ENCODE peak calls at places on chromosomes 6 and 20, in six cellular contexts. E is spleen, L is IMR-90, Q is SJCRH30, A is HL-60, K is mesendoderm. O is an unnamed sample.

GRCh38 chr6:111951439-111952140 is 78.3 kb upstream of the FYN start:
- DNase-seq in K (no peak), A (no peak), E (no peak), Q (peak; percentile 22), L (no peak), O (no peak)

GRCh38 chr20:24118781-24119175 is 130.2 kb upstream of the GGTLC1 start:
- DNase-seq in K (no peak), L (no peak), E (no peak), A (no peak), Q (no peak), O (peak; percentile 48)

GRCh38 chr20:23245553-23246128 is 105.0 kb upstream of the NXT1 start:
- DNase-seq in K (peak; percentile 79), E (peak; percentile 88), A (peak; percentile 82), Q (peak; percentile 41), L (peak; percentile 33), O (peak; percentile 89)

GRCh38 chr20:63049561-63050221 is 42.9 kb upstream of the BHLHE23 start:
- DNase-seq in K (no peak), Q (no peak), A (no peak), L (no peak), E (peak; percentile 61), O (no peak)

GRCh38 chr6:88587158-88587537 is 376.3 kb downstream of the RNGTT start:
- DNase-seq in A (no peak), L (no peak), K (no peak), Q (no peak), E (no peak), O (no peak)

GRCh38 chr6:80338201-80338836 is 231.8 kb downstream of the BCKDHB start:
- DNase-seq in E (peak; percentile 88), K (peak; percentile 83), A (peak; percentile 51), Q (peak; percentile 52), L (peak; percentile 54), O (peak; percentile 94)

GRCh38 chr6:89161326-89162046 is 15.6 kb downstream of the PM20D2 start:
- DNase-seq in Q (peak; percentile 39), A (no peak), E (no peak), L (peak; percentile 50), K (peak; percentile 74), O (peak; percentile 76)

GRCh38 chr6:41894366-41895299 is 542 bp downstream of the USP49 start:
- DNase-seq in A (no peak), E (no peak), L (no peak), Q (no peak), K (peak; percentile 49), O (peak; percentile 75)

GRCh38 chr20:18052856-18053255 is 4.9 kb downstream of the OVOL2 start:
- DNase-seq in K (no peak), L (no peak), E (no peak), Q (no peak), A (no peak), O (no peak)

GRCh38 chr6:15715851-15716250 is 53.0 kb upstream of the DTNBP1 start:
- DNase-seq in E (no peak), K (no peak), L (no peak), Q (no peak), A (no peak), O (no peak)

GRCh38 chr6:109743739-109744138 is 52.6 kb downstream of the FIG4 start:
- DNase-seq in Q (no peak), E (no peak), L (peak; percentile 87), K (no peak), A (no peak), O (no peak)

GRCh38 chr6:797479-798077 is 104.6 kb upstream of the EXOC2 start:
- DNase-seq in A (no peak), K (peak; percentile 47), Q (peak; percentile 46), L (peak; percentile 67), E (no peak), O (peak; percentile 73)

GRCh38 chr6:79076881-79077641 is 993 bp downstream of the PHIP start:
- DNase-seq in Q (peak; percentile 89), L (peak; percentile 95), A (peak; percentile 54), E (peak; percentile 97), K (peak; percentile 96), O (peak; percentile 95)

GRCh38 chr20:57414867-57415592 is 23.8 kb downstream of the RBM38 start:
- DNase-seq in Q (peak; percentile 57), A (no peak), E (peak; percentile 68), K (no peak), L (peak; percentile 28), O (no peak)

GRCh38 chr6:33116881-33117711 is 41.3 kb downstream of the HLA-DPB1 start:
- DNase-seq in A (no peak), E (peak; percentile 75), L (no peak), Q (no peak), K (peak; percentile 72), O (peak; percentile 79)

GRCh38 chr6:16244869-16245451 is 6.6 kb downstream of the GMPR start:
- DNase-seq in K (peak; percentile 68), Q (no peak), L (peak; percentile 51), A (no peak), E (no peak), O (no peak)

GRCh38 chr20:63026582-63027424 is 20.0 kb upstream of the BHLHE23 start:
- DNase-seq in E (peak; percentile 62), A (no peak), K (no peak), L (no peak), Q (no peak), O (no peak)

GRCh38 chr6:159520002-159520401 is 173.0 kb downstream of the SOD2 start:
- DNase-seq in Q (no peak), E (no peak), K (no peak), L (no peak), A (no peak), O (no peak)

GRCh38 chr6:170092826-170093225 is 198.1 kb downstream of the DLL1 start:
- DNase-seq in E (peak; percentile 36), A (no peak), L (no peak), K (no peak), Q (no peak), O (no peak)

GRCh38 chr6:19032486-19033295 is 645.5 kb downstream of the RNF144B start:
- DNase-seq in E (no peak), A (no peak), Q (no peak), K (no peak), L (no peak), O (no peak)

GRCh38 chr6:136550330-136551071 is at the start of gene MAP7:
- DNase-seq in L (peak; percentile 18), K (peak; percentile 95), A (no peak), E (peak; percentile 90), Q (peak; percentile 44), O (peak; percentile 98)

GRCh38 chr6:79042088-79042798 is 35.8 kb downstream of the PHIP start:
- DNase-seq in Q (no peak), K (no peak), L (no peak), E (no peak), A (no peak), O (no peak)

GRCh38 chr6:14924126-14925024 is 321.5 kb upstream of the JARID2 start:
- DNase-seq in K (peak; percentile 75), L (peak; percentile 55), Q (peak; percentile 92), E (no peak), A (no peak), O (peak; percentile 89)

GRCh38 chr6:111899531-111899930 is 26.3 kb upstream of the FYN start:
- DNase-seq in Q (no peak), E (no peak), K (no peak), A (no peak), L (no peak), O (no peak)

GRCh38 chr6:39566381-39566934 is 158.8 kb downstream of the KIF6 start:
- DNase-seq in K (no peak), A (no peak), L (no peak), E (no peak), Q (no peak), O (no peak)
- H3K27ac ChIP-seq in K (no peak overlapping the region), A (no peak overlapping the region), L (no peak overlapping the region), E (no peak overlapping the region), Q (no peak overlapping the region), O (no peak overlapping the region)

GRCh38 chr20:36043447-36043846 is 75.1 kb downstream of the CNBD2 start:
- DNase-seq in K (no peak), Q (no peak), A (no peak), E (no peak), L (no peak), O (no peak)

GRCh38 chr20:36040571-36040970 is 72.2 kb downstream of the CNBD2 start:
- DNase-seq in Q (no peak), K (no peak), A (no peak), L (no peak), E (no peak), O (no peak)

GRCh38 chr20:36045373-36045714 is 77.0 kb downstream of the CNBD2 start:
- DNase-seq in K (no peak), A (no peak), Q (no peak), E (no peak), L (no peak), O (no peak)

DNA sequence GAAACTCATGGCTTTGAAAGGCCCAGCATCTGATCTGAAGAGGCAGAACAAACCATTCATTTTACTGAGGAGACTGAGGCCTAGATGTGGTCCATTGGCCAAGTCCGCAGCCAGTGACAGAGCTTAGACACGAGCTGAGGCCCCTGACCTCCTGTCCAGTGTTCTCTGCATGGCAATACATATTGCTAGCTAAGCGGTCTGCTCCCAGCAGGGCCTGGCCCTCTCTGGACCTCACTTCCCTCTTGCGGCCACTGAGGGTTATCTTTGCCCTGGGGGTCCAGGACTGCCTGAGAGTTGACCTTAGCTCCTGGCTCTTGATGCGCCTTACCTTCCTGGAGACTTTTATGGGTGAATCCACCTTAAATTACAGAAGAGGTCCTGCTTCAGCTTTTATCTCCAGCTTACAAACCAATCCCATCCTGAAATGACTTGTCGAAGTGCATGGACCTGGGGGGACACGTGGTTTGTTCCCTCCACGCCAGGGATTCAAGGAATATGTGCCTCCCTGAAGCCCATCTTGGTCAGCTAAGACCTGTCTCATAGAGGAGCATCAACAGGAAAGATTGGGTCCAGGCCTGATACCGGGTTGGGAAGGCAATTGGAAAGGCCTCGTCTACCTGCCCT is 75.6 kb downstream of the CNBD2 start:
- DNase-seq in L (no peak), Q (no peak), K (no peak), E (no peak), A (no peak), O (no peak)
- H3K27ac ChIP-seq in L (no peak overlapping the region), Q (no peak overlapping the region), K (no peak overlapping the region), E (no peak overlapping the region), A (no peak overlapping the region), O (no peak overlapping the region)

GRCh38 chr20:45052698-45053440 is 48.1 kb downstream of the KCNS1 start:
- DNase-seq in K (no peak), E (no peak), A (no peak), Q (peak; percentile 17), L (peak; percentile 81), O (no peak)
- H3K27ac ChIP-seq in K (no peak overlapping the region), E (peak overlapping the region; percentile 26), A (peak overlapping the region; percentile 18), Q (no peak overlapping the region), L (peak overlapping the region; percentile 44), O (peak overlapping the region; percentile 77)

DNA sequence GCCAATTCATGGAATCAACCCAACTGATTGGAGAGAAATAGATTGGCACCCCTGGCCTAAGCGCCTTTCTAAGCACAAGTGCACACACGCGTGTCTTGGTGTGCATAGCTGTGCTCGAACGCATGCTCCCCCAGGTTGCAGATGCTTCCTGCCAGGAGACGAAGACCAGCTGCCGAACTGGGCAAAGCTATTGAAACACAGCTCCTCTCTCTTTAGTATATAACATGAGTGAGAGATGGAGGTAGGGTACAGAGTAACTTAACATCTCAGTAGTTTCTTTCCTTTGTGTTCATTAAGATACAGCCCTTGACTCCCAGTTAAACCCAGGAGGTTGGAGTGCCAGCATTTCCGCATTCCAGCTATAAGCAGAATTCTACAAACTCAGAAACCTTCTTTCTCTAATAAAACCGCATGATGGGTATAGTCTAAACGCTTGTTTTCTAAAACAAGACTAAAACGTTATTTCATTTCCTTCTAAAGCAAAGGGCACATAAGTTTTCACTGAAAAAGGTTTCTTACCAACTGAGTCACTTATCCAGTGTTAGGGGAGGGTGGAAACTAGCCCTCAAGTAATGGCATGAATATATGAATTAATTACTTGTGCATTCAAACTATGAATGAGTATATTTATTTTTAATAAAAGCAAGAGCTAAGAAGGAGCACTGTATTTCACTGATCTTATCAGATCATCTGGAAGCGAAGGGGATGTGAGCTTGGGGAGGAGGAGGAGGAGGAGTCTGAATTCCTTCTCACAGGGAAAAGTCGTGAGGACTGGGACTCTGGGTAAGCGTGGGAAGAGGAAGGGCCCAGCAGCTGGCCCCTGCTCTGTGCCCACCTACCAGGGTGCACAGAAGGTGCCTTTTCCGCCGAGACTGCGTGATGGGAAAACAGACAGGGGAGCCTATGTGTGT is 179.2 kb downstream of the TMEM242 start:
- DNase-seq in E (no peak), K (peak; percentile 57), L (peak; percentile 70), A (no peak), Q (no peak), O (no peak)
- H3K27ac ChIP-seq in E (no peak overlapping the region), K (no peak overlapping the region), L (peak overlapping the region; percentile 75), A (no peak overlapping the region), Q (no peak overlapping the region), O (no peak overlapping the region)